ENCODE peak calls at places on chromosomes 13 and 19, in nine cellular contexts. E, Z, F, O, H, M, I, P and Q are unnamed samples.
A peak's percentile ranks its signal among the peaks of the same experiment; 100 is the strongest.

GRCh38 chr13:105787518-105788085 is 747.9 kb downstream of the EFNB2 start:
- DNase-seq in I (no peak), O (no peak), P (no peak), E (no peak), F (no peak), H (no peak), Z (no peak), M (no peak), Q (no peak)

GRCh38 chr19:1063909-1064660 is 2.9 kb upstream of the ARHGAP45 start:
- DNase-seq in H (no peak), I (no peak), P (no peak), F (no peak), M (no peak), E (no peak), O (no peak), Z (no peak), Q (no peak)

GRCh38 chr13:112645327-112645914 is 44.4 kb upstream of the ATP11A start:
- DNase-seq in P (no peak), F (no peak), O (no peak), H (no peak), Z (no peak), E (no peak), I (no peak), M (no peak), Q (no peak)

GRCh38 chr19:47187797-47188196 is 43.2 kb downstream of the BBC3 start:
- DNase-seq in H (no peak), Z (no peak), F (no peak), E (no peak), P (no peak), I (no peak), M (no peak), O (no peak), Q (no peak)

GRCh38 chr19:1449467-1450442 is at the start of gene APC2:
- DNase-seq in I (no peak), H (no peak), P (no peak), M (no peak), Z (peak; percentile 84), F (peak; percentile 58), E (no peak), O (no peak), Q (no peak)

GRCh38 chr19:28793391-28794168 is 419.4 kb downstream of the UQCRFS1 start:
- DNase-seq in O (no peak), I (no peak), H (no peak), F (no peak), P (no peak), M (no peak), E (no peak), Z (no peak), Q (no peak)

GRCh38 chr19:677601-678380 is 1.6 kb downstream of the FSTL3 start:
- DNase-seq in M (no peak), E (peak; percentile 72), I (no peak), Z (no peak), O (no peak), H (no peak), F (peak; percentile 8), P (peak; percentile 22), Q (no peak)

GRCh38 chr19:24166055-24166454 is 79.1 kb downstream of the ZNF254 start:
- DNase-seq in P (no peak), Z (no peak), M (no peak), H (no peak), F (no peak), I (no peak), O (no peak), E (peak; percentile 27), Q (no peak)

GRCh38 chr19:40803857-40804782 is 5.1 kb downstream of the EGLN2 start:
- DNase-seq in O (no peak), P (no peak), E (no peak), H (peak; percentile 63), F (no peak), Z (no peak), M (no peak), I (peak; percentile 84), Q (peak; percentile 65)

GRCh38 chr19:23474172-23474571 is 78.9 kb upstream of the ZNF91 start:
- DNase-seq in O (no peak), M (no peak), F (no peak), I (no peak), H (no peak), P (no peak), Z (no peak), E (no peak), Q (no peak)

GRCh38 chr13:38630780-38631179 is 56.1 kb upstream of the FREM2 start:
- DNase-seq in O (no peak), F (no peak), H (no peak), I (no peak), M (no peak), Z (no peak), P (peak; percentile 42), E (peak; percentile 31), Q (no peak)

GRCh38 chr13:20953245-20953931 is 50.8 kb upstream of the XPO4 start:
- DNase-seq in P (no peak), H (no peak), I (no peak), F (no peak), M (no peak), O (no peak), Z (no peak), E (no peak), Q (no peak)

GRCh38 chr19:38596057-38596981 is 21.4 kb downstream of the MAP4K1 start:
- DNase-seq in H (no peak), E (peak; percentile 48), M (peak; percentile 28), P (no peak), O (no peak), I (no peak), F (peak; percentile 37), Z (no peak), Q (peak; percentile 43)

GRCh38 chr19:10625003-10625761 is at the start of gene SLC44A2:
- DNase-seq in F (peak; percentile 60), H (no peak), E (peak; percentile 85), P (peak; percentile 51), M (no peak), O (no peak), Z (peak; percentile 74), I (no peak), Q (no peak)

GRCh38 chr19:43470288-43470687 is 4.9 kb upstream of the LYPD3 start:
- DNase-seq in O (no peak), I (no peak), M (peak; percentile 24), P (peak; percentile 40), E (peak; percentile 87), Z (no peak), F (no peak), H (peak; percentile 51), Q (peak; percentile 40)

GRCh38 chr19:6730153-6730804 is 7.1 kb downstream of the GPR108 start:
- DNase-seq in M (peak; percentile 39), O (peak; percentile 96), H (no peak), F (no peak), E (peak; percentile 66), Z (peak; percentile 65), P (no peak), I (peak; percentile 60), Q (peak; percentile 60)

GRCh38 chr13:20174656-20175405 is 14.0 kb upstream of the GJA3 start:
- DNase-seq in P (peak; percentile 91), Z (no peak), E (peak; percentile 99), H (no peak), I (peak; percentile 90), F (peak; percentile 11), M (peak; percentile 68), O (peak; percentile 87), Q (peak; percentile 74)

GRCh38 chr13:44969858-44970484 is 19.3 kb downstream of the NUFIP1 start:
- DNase-seq in M (no peak), F (peak; percentile 59), E (peak; percentile 56), O (no peak), Z (no peak), I (peak; percentile 19), P (peak; percentile 82), H (no peak), Q (no peak)

GRCh38 chr19:37963190-37963947 is 56.4 kb downstream of the SIPA1L3 start:
- DNase-seq in F (no peak), O (no peak), E (no peak), M (no peak), H (no peak), Z (no peak), P (peak; percentile 80), I (no peak), Q (no peak)

GRCh38 chr19:40633207-40633606 is 32.0 kb downstream of the LTBP4 start:
- DNase-seq in M (no peak), F (no peak), H (no peak), E (peak; percentile 58), P (peak; percentile 26), I (no peak), Z (no peak), O (no peak), Q (no peak)

GRCh38 chr19:31347356-31347755 is 1.9 kb downstream of the TSHZ3 start:
- DNase-seq in I (no peak), Z (no peak), O (no peak), P (peak; percentile 75), M (no peak), F (no peak), H (no peak), E (no peak), Q (no peak)

GRCh38 chr13:23985846-23986245 is 88.5 kb upstream of the C1QTNF9B start:
- DNase-seq in O (no peak), P (no peak), Z (no peak), E (no peak), H (no peak), M (no peak), I (no peak), F (no peak), Q (no peak)

GRCh38 chr19:47609885-47610545 is 1.1 kb downstream of the BICRA start:
- DNase-seq in O (no peak), I (peak; percentile 53), M (peak; percentile 38), E (peak; percentile 40), F (peak; percentile 23), P (no peak), H (peak; percentile 38), Z (peak; percentile 37), Q (peak; percentile 49)